ENCODE peak calls at places on chromosomes 7 and 10, in five cellular contexts. G is heart left ventricle, A is ovary, P is right lobe of liver, X is A549. E is an unnamed sample.

GRCh38 chr10:13219685-13220670 is 14.2 kb downstream of the UCMA start:
- DNase-seq in P (no peak), X (peak; percentile 56), G (no peak), A (no peak), E (no peak)

GRCh38 chr7:14207154-14207553 is 217.7 kb upstream of the ETV1 start:
- DNase-seq in A (no peak), G (peak; percentile 27), X (no peak), P (no peak), E (no peak)

GRCh38 chr7:87316097-87316700 is 29.3 kb upstream of the CROT start:
- DNase-seq in P (no peak), G (no peak), X (no peak), A (no peak), E (no peak)

GRCh38 chr7:39609084-39609461 is 14.3 kb upstream of the RALA start:
- DNase-seq in A (no peak), X (no peak), G (no peak), P (no peak), E (no peak)

GRCh38 chr10:6313107-6313895 is 110.6 kb downstream of the PFKFB3 start:
- DNase-seq in P (no peak), X (no peak), G (no peak), A (no peak), E (no peak)

GRCh38 chr7:116261904-116262303 is 51.6 kb downstream of the TES start:
- DNase-seq in A (no peak), X (peak; percentile 25), P (no peak), G (no peak), E (no peak)

GRCh38 chr10:48465860-48466521 is 138.9 kb downstream of the ARHGAP22 start:
- DNase-seq in P (no peak), G (no peak), X (no peak), A (peak; percentile 31), E (peak; percentile 17)

GRCh38 chr10:15035385-15036301 is 8.1 kb upstream of the OLAH start:
- DNase-seq in X (no peak), A (no peak), P (no peak), G (no peak), E (no peak)

GRCh38 chr7:127413326-127413725 is 20.8 kb upstream of the ZNF800 start:
- DNase-seq in X (no peak), G (no peak), A (no peak), P (no peak), E (no peak)

GRCh38 chr7:88089484-88090050 is 130.3 kb downstream of the SRI start:
- DNase-seq in A (no peak), P (no peak), G (no peak), X (no peak), E (no peak)

GRCh38 chr10:75651452-75651851 is 220.0 kb downstream of the LRMDA start:
- DNase-seq in P (no peak), G (no peak), X (peak; percentile 33), A (no peak), E (no peak)
- TF ChIP-seq CTCF in P (peak; percentile 25), G (no peak), X (peak; percentile 19), A (no peak), E (no peak)

GRCh38 chr7:77538186-77538907 is 1.3 kb downstream of the PTPN12 start:
- DNase-seq in P (peak; percentile 84), G (peak; percentile 91), A (peak; percentile 85), X (peak; percentile 97), E (peak; percentile 88)
- TF ChIP-seq POLR2A in P (no peak), G (no peak), A (peak; percentile 48), X (peak; percentile 21), E (no peak)

DNA sequence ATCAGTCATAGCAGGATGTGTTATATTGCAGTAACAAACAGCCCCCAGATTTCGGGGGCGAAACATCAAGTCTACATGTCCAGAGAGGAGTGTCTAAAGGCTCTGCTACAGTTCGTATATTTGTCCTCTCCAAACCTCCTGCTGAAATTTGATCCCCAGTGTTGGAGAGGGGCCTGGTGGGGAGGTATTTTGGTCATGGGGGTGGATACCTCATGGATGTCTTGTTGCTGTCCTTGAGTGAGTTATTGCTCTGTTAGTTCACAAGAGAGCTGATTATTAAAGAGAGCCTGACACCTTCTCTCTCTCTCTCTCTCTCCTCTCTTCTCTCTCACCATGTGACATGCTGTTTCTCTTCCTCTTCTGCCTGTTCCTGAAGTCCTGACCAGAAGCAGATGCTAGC is 343.7 kb downstream of the TCERG1L start:
- DNase-seq in A (no peak), P (no peak), X (no peak), G (no peak), E (no peak)
- H3K9me3 ChIP-seq in A (no peaks in the 10 kb centered on the region), P (no peaks in the 10 kb centered on the region), X (no peaks in the 10 kb centered on the region), G (no peaks in the 10 kb centered on the region), E (no peaks in the 10 kb centered on the region)

GRCh38 chr7:132588596-132588995 is 12.3 kb upstream of the PLXNA4 start:
- DNase-seq in G (no peak), X (no peak), P (no peak), A (no peak), E (no peak)
- TF ChIP-seq CTCF in G (no peak), X (no peak), P (no peak), A (no peak), E (no peak)

E was measured in testis.